ENCODE peak calls at places on chromosomes 12 and 14, in nine cellular contexts. One of them, this sample, is unnamed.

GRCh38 chr14:24535737-24536136 is 27.7 kb upstream of the CMA1 start:
- DNase-seq in ascending aorta: no peak
- DNase-seq in suprapubic skin: no peak
- DNase-seq in tibial artery: no peak
- DNase-seq in neural progenitor cell: no peak
- DNase-seq in tibial nerve: no peak
- DNase-seq in CD8-positive, alpha-beta T cell: no peak
- DNase-seq in MM.1S: no peak
- DNase-seq in left lung: no peak
- DNase-seq in this sample: no peak

GRCh38 chr12:32365473-32366064 is 33.8 kb upstream of the FGD4 start:
- DNase-seq in MM.1S: peak; percentile 72
- DNase-seq in neural progenitor cell: peak; percentile 76
- DNase-seq in CD8-positive, alpha-beta T cell: peak; percentile 20
- DNase-seq in suprapubic skin: no peak
- DNase-seq in left lung: no peak
- DNase-seq in ascending aorta: no peak
- DNase-seq in tibial artery: peak; percentile 37
- DNase-seq in tibial nerve: no peak
- DNase-seq in this sample: peak; percentile 90

GRCh38 chr14:85528080-85528881 is 1.7 kb upstream of the FLRT2 start:
- DNase-seq in neural progenitor cell: peak; percentile 81
- DNase-seq in tibial artery: peak; percentile 39
- DNase-seq in ascending aorta: no peak
- DNase-seq in left lung: no peak
- DNase-seq in tibial nerve: no peak
- DNase-seq in CD8-positive, alpha-beta T cell: no peak
- DNase-seq in suprapubic skin: no peak
- DNase-seq in MM.1S: no peak
- DNase-seq in this sample: peak; percentile 74

GRCh38 chr14:90281261-90281660 is 24.9 kb downstream of the PSMC1 start:
- DNase-seq in suprapubic skin: no peak
- DNase-seq in CD8-positive, alpha-beta T cell: no peak
- DNase-seq in tibial artery: no peak
- DNase-seq in left lung: no peak
- DNase-seq in ascending aorta: no peak
- DNase-seq in tibial nerve: no peak
- DNase-seq in MM.1S: no peak
- DNase-seq in neural progenitor cell: no peak
- DNase-seq in this sample: no peak

GRCh38 chr12:113005759-113006158 is 27.4 kb downstream of the OAS2 start:
- DNase-seq in left lung: no peak
- DNase-seq in tibial nerve: no peak
- DNase-seq in tibial artery: no peak
- DNase-seq in CD8-positive, alpha-beta T cell: no peak
- DNase-seq in suprapubic skin: peak; percentile 4
- DNase-seq in MM.1S: no peak
- DNase-seq in neural progenitor cell: peak; percentile 55
- DNase-seq in ascending aorta: no peak
- DNase-seq in this sample: peak; percentile 67

GRCh38 chr12:32477714-32478113 is 78.4 kb downstream of the FGD4 start:
- DNase-seq in tibial nerve: no peak
- DNase-seq in suprapubic skin: no peak
- DNase-seq in MM.1S: no peak
- DNase-seq in neural progenitor cell: no peak
- DNase-seq in ascending aorta: no peak
- DNase-seq in tibial artery: no peak
- DNase-seq in CD8-positive, alpha-beta T cell: no peak
- DNase-seq in left lung: no peak
- DNase-seq in this sample: no peak

GRCh38 chr12:127923501-127923900 is 343.5 kb upstream of the TMEM132C start:
- DNase-seq in ascending aorta: no peak
- DNase-seq in MM.1S: no peak
- DNase-seq in neural progenitor cell: no peak
- DNase-seq in tibial artery: no peak
- DNase-seq in left lung: no peak
- DNase-seq in CD8-positive, alpha-beta T cell: no peak
- DNase-seq in tibial nerve: no peak
- DNase-seq in suprapubic skin: no peak
- DNase-seq in this sample: no peak

GRCh38 chr12:11710431-11710830 is 61.0 kb downstream of the ETV6 start:
- DNase-seq in ascending aorta: no peak
- DNase-seq in MM.1S: no peak
- DNase-seq in CD8-positive, alpha-beta T cell: no peak
- DNase-seq in tibial nerve: no peak
- DNase-seq in tibial artery: no peak
- DNase-seq in neural progenitor cell: no peak
- DNase-seq in left lung: no peak
- DNase-seq in suprapubic skin: no peak
- DNase-seq in this sample: no peak

GRCh38 chr12:124742111-124742510 is 121.6 kb downstream of the SCARB1 start:
- DNase-seq in MM.1S: no peak
- DNase-seq in left lung: no peak
- DNase-seq in tibial nerve: no peak
- DNase-seq in suprapubic skin: no peak
- DNase-seq in ascending aorta: no peak
- DNase-seq in CD8-positive, alpha-beta T cell: no peak
- DNase-seq in neural progenitor cell: no peak
- DNase-seq in tibial artery: no peak
- DNase-seq in this sample: no peak

DNA sequence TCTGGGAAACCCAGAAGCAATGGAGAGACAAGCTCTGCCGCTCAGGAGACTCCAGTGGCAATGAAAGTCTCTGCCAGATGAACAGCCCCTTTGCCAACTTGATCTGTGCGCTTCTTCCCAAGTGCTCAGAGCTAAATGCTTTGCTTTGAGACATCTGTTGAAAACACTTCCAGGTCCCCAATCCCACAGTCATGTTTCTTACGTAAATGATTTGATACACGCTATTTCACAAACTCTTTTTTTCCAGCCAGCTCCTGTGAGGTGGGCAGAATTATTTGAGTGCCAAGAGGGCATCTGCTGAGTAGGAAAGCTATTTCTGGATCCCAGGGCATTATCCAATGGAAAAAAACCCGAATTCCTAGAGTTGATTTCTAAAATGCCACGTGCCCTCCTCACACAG is 147.6 kb downstream of the RIMBP2 start:
- DNase-seq in tibial nerve: no peak
- DNase-seq in tibial artery: no peak
- DNase-seq in MM.1S: no peak
- DNase-seq in suprapubic skin: no peak
- DNase-seq in CD8-positive, alpha-beta T cell: no peak
- DNase-seq in ascending aorta: no peak
- DNase-seq in neural progenitor cell: no peak
- DNase-seq in left lung: no peak
- DNase-seq in this sample: no peak
- H3K4me1 ChIP-seq in tibial nerve: no peaks in the 10 kb centered on the region
- H3K4me1 ChIP-seq in tibial artery: no peaks in the 10 kb centered on the region
- H3K4me1 ChIP-seq in MM.1S: no peaks in the 10 kb centered on the region
- H3K4me1 ChIP-seq in suprapubic skin: no peaks in the 10 kb centered on the region
- H3K4me1 ChIP-seq in CD8-positive, alpha-beta T cell: no peaks in the 10 kb centered on the region
- H3K4me1 ChIP-seq in ascending aorta: no peaks in the 10 kb centered on the region
- H3K4me1 ChIP-seq in neural progenitor cell: no peaks in the 10 kb centered on the region
- H3K4me1 ChIP-seq in left lung: no peaks in the 10 kb centered on the region
- H3K4me1 ChIP-seq in this sample: no peaks in the 10 kb centered on the region

GRCh38 chr12:3797649-3798048 is 44.7 kb upstream of the CRACR2A start:
- DNase-seq in suprapubic skin: no peak
- DNase-seq in ascending aorta: no peak
- DNase-seq in left lung: no peak
- DNase-seq in CD8-positive, alpha-beta T cell: no peak
- DNase-seq in tibial artery: no peak
- DNase-seq in tibial nerve: no peak
- DNase-seq in neural progenitor cell: no peak
- DNase-seq in MM.1S: no peak
- DNase-seq in this sample: no peak
- TF ChIP-seq CTCF in suprapubic skin: no peak
- TF ChIP-seq CTCF in ascending aorta: no peak
- TF ChIP-seq CTCF in left lung: no peak
- TF ChIP-seq CTCF in CD8-positive, alpha-beta T cell: no peak
- TF ChIP-seq CTCF in tibial artery: no peak
- TF ChIP-seq CTCF in tibial nerve: no peak
- TF ChIP-seq CTCF in neural progenitor cell: peak; percentile 23
- TF ChIP-seq CTCF in MM.1S: no peak
- TF ChIP-seq CTCF in this sample: peak; percentile 79

GRCh38 chr12:69241444-69242092 is 2.2 kb downstream of the CPSF6 start:
- DNase-seq in neural progenitor cell: no peak
- DNase-seq in suprapubic skin: no peak
- DNase-seq in left lung: no peak
- DNase-seq in tibial nerve: no peak
- DNase-seq in MM.1S: no peak
- DNase-seq in tibial artery: no peak
- DNase-seq in CD8-positive, alpha-beta T cell: no peak
- DNase-seq in ascending aorta: no peak
- DNase-seq in this sample: no peak

GRCh38 chr12:69240625-69240984 is 1.2 kb downstream of the CPSF6 start:
- DNase-seq in ascending aorta: no peak
- DNase-seq in tibial nerve: no peak
- DNase-seq in MM.1S: peak; percentile 75
- DNase-seq in CD8-positive, alpha-beta T cell: peak; percentile 24
- DNase-seq in neural progenitor cell: peak; percentile 7
- DNase-seq in left lung: no peak
- DNase-seq in tibial artery: no peak
- DNase-seq in suprapubic skin: no peak
- DNase-seq in this sample: peak; percentile 62

GRCh38 chr12:69239922-69240624 is 704 bp downstream of the CPSF6 start:
- DNase-seq in tibial nerve: peak; percentile 17
- DNase-seq in CD8-positive, alpha-beta T cell: peak; percentile 50
- DNase-seq in left lung: peak; percentile 54
- DNase-seq in neural progenitor cell: peak; percentile 81
- DNase-seq in MM.1S: peak; percentile 40
- DNase-seq in ascending aorta: no peak
- DNase-seq in suprapubic skin: peak; percentile 81
- DNase-seq in tibial artery: peak; percentile 51
- DNase-seq in this sample: peak; percentile 85

GRCh38 chr12:69239286-69239921 is at the start of gene CPSF6:
- DNase-seq in tibial nerve: peak; percentile 90
- DNase-seq in left lung: peak; percentile 97
- DNase-seq in ascending aorta: peak; percentile 71
- DNase-seq in MM.1S: peak; percentile 96
- DNase-seq in CD8-positive, alpha-beta T cell: peak; percentile 98
- DNase-seq in tibial artery: peak; percentile 93
- DNase-seq in neural progenitor cell: peak; percentile 99
- DNase-seq in suprapubic skin: peak; percentile 97
- DNase-seq in this sample: peak; percentile 99

GRCh38 chr12:69243099-69244084 is 4.0 kb downstream of the CPSF6 start:
- DNase-seq in CD8-positive, alpha-beta T cell: no peak
- DNase-seq in ascending aorta: no peak
- DNase-seq in MM.1S: peak; percentile 87
- DNase-seq in suprapubic skin: no peak
- DNase-seq in neural progenitor cell: no peak
- DNase-seq in left lung: no peak
- DNase-seq in tibial artery: no peak
- DNase-seq in tibial nerve: no peak
- DNase-seq in this sample: peak; percentile 46
- H3K4me1 ChIP-seq in CD8-positive, alpha-beta T cell: peaks cover 64% of the 10 kb centered on the region
- H3K4me1 ChIP-seq in ascending aorta: no peaks in the 10 kb centered on the region
- H3K4me1 ChIP-seq in MM.1S: peaks cover 38% of the 10 kb centered on the region
- H3K4me1 ChIP-seq in suprapubic skin: peaks cover 51% of the 10 kb centered on the region
- H3K4me1 ChIP-seq in neural progenitor cell: peaks cover 27% of the 10 kb centered on the region
- H3K4me1 ChIP-seq in left lung: peaks cover 79% of the 10 kb centered on the region
- H3K4me1 ChIP-seq in tibial artery: peaks cover 69% of the 10 kb centered on the region
- H3K4me1 ChIP-seq in tibial nerve: no peaks in the 10 kb centered on the region
- H3K4me1 ChIP-seq in this sample: no peaks in the 10 kb centered on the region

GRCh38 chr14:22871200-22871961 is at the start of gene LRP10:
- DNase-seq in tibial nerve: peak; percentile 85
- DNase-seq in MM.1S: peak; percentile 82
- DNase-seq in ascending aorta: peak; percentile 74
- DNase-seq in suprapubic skin: peak; percentile 97
- DNase-seq in neural progenitor cell: peak; percentile 97
- DNase-seq in left lung: peak; percentile 95
- DNase-seq in tibial artery: peak; percentile 96
- DNase-seq in CD8-positive, alpha-beta T cell: peak; percentile 73
- DNase-seq in this sample: peak; percentile 98
- TF ChIP-seq CTCF in tibial nerve: no peak
- TF ChIP-seq CTCF in MM.1S: no peak
- TF ChIP-seq CTCF in ascending aorta: no peak
- TF ChIP-seq CTCF in suprapubic skin: no peak
- TF ChIP-seq CTCF in neural progenitor cell: peak; percentile 10
- TF ChIP-seq CTCF in left lung: no peak
- TF ChIP-seq CTCF in tibial artery: no peak
- TF ChIP-seq CTCF in CD8-positive, alpha-beta T cell: no peak
- TF ChIP-seq CTCF in this sample: no peak

GRCh38 chr12:64660237-64661018 is 50.1 kb downstream of the RASSF3 start:
- DNase-seq in tibial nerve: no peak
- DNase-seq in suprapubic skin: no peak
- DNase-seq in tibial artery: no peak
- DNase-seq in left lung: no peak
- DNase-seq in ascending aorta: no peak
- DNase-seq in CD8-positive, alpha-beta T cell: no peak
- DNase-seq in neural progenitor cell: no peak
- DNase-seq in MM.1S: no peak
- DNase-seq in this sample: no peak
- H3K4me1 ChIP-seq in tibial nerve: no peaks in the 10 kb centered on the region
- H3K4me1 ChIP-seq in suprapubic skin: no peaks in the 10 kb centered on the region
- H3K4me1 ChIP-seq in tibial artery: peaks cover 99% of the 10 kb centered on the region
- H3K4me1 ChIP-seq in left lung: peaks cover 73% of the 10 kb centered on the region
- H3K4me1 ChIP-seq in ascending aorta: peaks cover 11% of the 10 kb centered on the region
- H3K4me1 ChIP-seq in CD8-positive, alpha-beta T cell: peaks cover 79% of the 10 kb centered on the region
- H3K4me1 ChIP-seq in neural progenitor cell: no peaks in the 10 kb centered on the region
- H3K4me1 ChIP-seq in MM.1S: peaks cover 5% of the 10 kb centered on the region
- H3K4me1 ChIP-seq in this sample: no peaks in the 10 kb centered on the region

DNA sequence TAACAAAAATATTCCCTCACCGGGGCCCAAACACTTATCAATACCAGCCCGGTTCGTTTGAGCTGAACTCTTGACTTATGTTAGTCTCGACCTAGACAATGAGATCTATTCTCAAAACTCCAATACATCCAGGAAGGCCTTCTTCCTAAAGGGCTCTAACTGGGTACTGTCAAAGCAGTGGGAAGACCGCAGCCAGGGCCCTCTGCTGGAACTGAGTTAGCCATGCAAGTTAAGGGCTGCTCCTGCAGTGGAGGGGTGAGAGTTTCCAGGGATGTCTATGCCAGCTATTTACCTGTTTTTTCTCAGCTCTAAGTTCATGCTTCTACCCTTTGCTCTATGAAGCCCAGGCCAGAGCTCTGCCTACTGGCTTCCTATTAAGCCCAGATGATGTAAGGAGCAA is 348.8 kb downstream of the GXYLT1 start:
- DNase-seq in left lung: no peak
- DNase-seq in neural progenitor cell: peak; percentile 46
- DNase-seq in tibial nerve: no peak
- DNase-seq in ascending aorta: no peak
- DNase-seq in MM.1S: no peak
- DNase-seq in CD8-positive, alpha-beta T cell: no peak
- DNase-seq in suprapubic skin: no peak
- DNase-seq in tibial artery: no peak
- DNase-seq in this sample: peak; percentile 89
- TF ChIP-seq CTCF in left lung: no peak
- TF ChIP-seq CTCF in neural progenitor cell: peak; percentile 53
- TF ChIP-seq CTCF in tibial nerve: no peak
- TF ChIP-seq CTCF in ascending aorta: no peak
- TF ChIP-seq CTCF in MM.1S: no peak
- TF ChIP-seq CTCF in CD8-positive, alpha-beta T cell: no peak
- TF ChIP-seq CTCF in suprapubic skin: no peak
- TF ChIP-seq CTCF in tibial artery: no peak
- TF ChIP-seq CTCF in this sample: peak; percentile 80

This sample was measured in endodermal cell.